ENCODE peak calls at places on chromosomes 7 and 10, in nine cellular contexts. L, B, T, U, F, I, S, D and K are unnamed samples.

GRCh38 chr7:95545666-95546065 is 50.6 kb downstream of the PDK4 start:
- DNase-seq in L (no peak), B (no peak), T (no peak), U (no peak), F (no peak), I (no peak), S (no peak), D (no peak), K (no peak)

GRCh38 chr10:35493196-35494118 is 111.7 kb upstream of the GJD4 start:
- DNase-seq in L (no peak), B (no peak), T (no peak), U (no peak), F (no peak), I (no peak), S (no peak), D (no peak), K (no peak)

GRCh38 chr10:15163261-15163864 is 5.1 kb downstream of the NMT2 start:
- DNase-seq in L (no peak), B (no peak), T (no peak), U (no peak), F (no peak), I (no peak), S (no peak), D (no peak), K (no peak)

GRCh38 chr10:124650263-124650662 is 93.9 kb downstream of the FAM53B start:
- DNase-seq in L (no peak), B (no peak), T (no peak), U (no peak), F (no peak), I (no peak), S (no peak), D (no peak), K (no peak)

GRCh38 chr10:50470345-50470744 is 153.4 kb downstream of the SGMS1 start:
- DNase-seq in L (no peak), B (no peak), T (no peak), U (no peak), F (no peak), I (no peak), S (no peak), D (no peak), K (no peak)

GRCh38 chr10:63320683-63321082 is 145.1 kb downstream of the JMJD1C start:
- DNase-seq in L (no peak), B (no peak), T (no peak), U (no peak), F (no peak), I (no peak), S (no peak), D (no peak), K (no peak)

GRCh38 chr7:50304158-50304910 is at the start of gene IKZF1:
- DNase-seq in L (no peak), B (peak; percentile 22), T (no peak), U (peak; percentile 13), F (peak; percentile 21), I (peak; percentile 69), S (peak; percentile 88), D (no peak), K (no peak)

GRCh38 chr7:64946772-64947171 is 43.7 kb downstream of the ZNF273 start:
- DNase-seq in L (no peak), B (peak; percentile 19), T (no peak), U (peak; percentile 9), F (peak; percentile 37), I (no peak), S (no peak), D (no peak), K (no peak)

GRCh38 chr7:137846588-137847417 is at the start of gene DGKI:
- DNase-seq in L (no peak), B (peak; percentile 93), T (no peak), U (peak; percentile 59), F (peak; percentile 56), I (no peak), S (no peak), D (no peak), K (no peak)

GRCh38 chr7:106345421-106346166 is 60.8 kb upstream of the NAMPT start:
- DNase-seq in L (no peak), B (no peak), T (peak; percentile 34), U (no peak), F (no peak), I (no peak), S (no peak), D (no peak), K (no peak)

GRCh38 chr7:159084069-159084801 is 60.4 kb downstream of the VIPR2 start:
- DNase-seq in L (no peak), B (no peak), T (no peak), U (no peak), F (no peak), I (no peak), S (peak; percentile 73), D (no peak), K (no peak)

GRCh38 chr10:49207936-49208482 is 19.8 kb upstream of the TMEM273 start:
- DNase-seq in L (no peak), B (no peak), T (no peak), U (no peak), F (no peak), I (no peak), S (no peak), D (no peak), K (no peak)

GRCh38 chr7:2475678-2476015 is 551 bp downstream of the GRIFIN start:
- DNase-seq in L (no peak), B (no peak), T (no peak), U (no peak), F (no peak), I (no peak), S (no peak), D (no peak), K (no peak)

GRCh38 chr7:149846021-149846420 is 7.8 kb downstream of the ZNF862 start:
- DNase-seq in L (no peak), B (no peak), T (no peak), U (no peak), F (no peak), I (no peak), S (no peak), D (no peak), K (no peak)

GRCh38 chr10:93337309-93337721 is 144.8 kb downstream of the MYOF start:
- DNase-seq in L (no peak), B (no peak), T (no peak), U (no peak), F (no peak), I (no peak), S (no peak), D (no peak), K (no peak)

GRCh38 chr7:128387663-128388485 is 21.9 kb downstream of the IMPDH1 start:
- DNase-seq in L (no peak), B (peak; percentile 95), T (peak; percentile 70), U (peak; percentile 93), F (peak; percentile 64), I (peak; percentile 63), S (peak; percentile 86), D (peak; percentile 53), K (peak; percentile 59)

GRCh38 chr7:77954773-77955562 is 156.4 kb downstream of the PHTF2 start:
- DNase-seq in L (no peak), B (peak; percentile 9), T (no peak), U (no peak), F (no peak), I (no peak), S (no peak), D (no peak), K (no peak)

GRCh38 chr7:98286701-98287485 is 5.4 kb downstream of the BRI3 start:
- DNase-seq in L (no peak), B (no peak), T (no peak), U (no peak), F (no peak), I (no peak), S (no peak), D (no peak), K (no peak)

GRCh38 chr10:124119933-124120332 is 26.5 kb upstream of the CHST15 start:
- DNase-seq in L (no peak), B (no peak), T (no peak), U (no peak), F (no peak), I (peak; percentile 39), S (peak; percentile 79), D (no peak), K (no peak)

GRCh38 chr7:5320802-5321396 is 38.2 kb downstream of the SLC29A4 start:
- DNase-seq in L (no peak), B (no peak), T (no peak), U (no peak), F (no peak), I (no peak), S (no peak), D (no peak), K (no peak)

GRCh38 chr7:5429857-5430611 is 6.4 kb upstream of the TNRC18 start:
- DNase-seq in L (no peak), B (peak; percentile 82), T (no peak), U (no peak), F (no peak), I (no peak), S (no peak), D (no peak), K (no peak)

GRCh38 chr10:101267336-101267735 is 38.1 kb upstream of the LBX1 start:
- DNase-seq in L (no peak), B (no peak), T (no peak), U (no peak), F (no peak), I (no peak), S (no peak), D (no peak), K (no peak)